ENCODE peak calls at places on chromosomes 3 and 15, in ten cellular contexts. Q, X, H, E, I, C, D, Y, O and A are unnamed samples.
A peak's percentile ranks its signal among the peaks of the same experiment; 100 is the strongest.

GRCh38 chr3:157443873-157444770 is 7.5 kb downstream of the PTX3 start:
- DNase-seq in I (no peak), Y (no peak), H (no peak), O (no peak), D (no peak), Q (no peak), E (no peak), X (no peak), C (no peak), A (no peak)

GRCh38 chr15:89855948-89856347 is 37.8 kb downstream of the AP3S2 start:
- DNase-seq in Q (no peak), H (no peak), X (no peak), D (no peak), C (no peak), Y (no peak), O (no peak), E (no peak), I (no peak), A (no peak)

GRCh38 chr15:83605049-83605448 is 48.9 kb upstream of the ADAMTSL3 start:
- DNase-seq in I (no peak), Q (no peak), H (no peak), O (no peak), Y (no peak), E (no peak), D (no peak), C (no peak), X (no peak), A (no peak)

GRCh38 chr15:58484794-58485600 is 53.2 kb downstream of the LIPC start:
- DNase-seq in H (peak; percentile 22), Q (no peak), C (no peak), Y (no peak), O (no peak), E (no peak), X (no peak), D (no peak), I (no peak), A (no peak)

GRCh38 chr3:170469151-170470062 is 50.7 kb downstream of the CLDN11 start:
- DNase-seq in X (no peak), C (no peak), O (no peak), D (peak; percentile 41), Q (no peak), I (peak; percentile 68), H (no peak), Y (no peak), E (no peak), A (peak; percentile 53)

GRCh38 chr15:77616072-77616471 is 16.6 kb downstream of the LINGO1 start:
- DNase-seq in H (no peak), E (no peak), D (no peak), O (no peak), Y (no peak), I (no peak), Q (no peak), C (no peak), X (no peak), A (no peak)

GRCh38 chr3:141845407-141846049 is 30.9 kb upstream of the ATP1B3 start:
- DNase-seq in Y (no peak), Q (no peak), X (no peak), I (no peak), H (peak; percentile 20), C (peak; percentile 32), E (no peak), O (no peak), D (no peak), A (no peak)

GRCh38 chr3:159787794-159788205 is 200.8 kb upstream of the IL12A start:
- DNase-seq in D (no peak), C (no peak), O (no peak), X (no peak), I (peak; percentile 81), Q (no peak), E (peak; percentile 91), Y (no peak), H (peak; percentile 66), A (no peak)

GRCh38 chr3:119235151-119235550 is 5.5 kb downstream of the B4GALT4 start:
- DNase-seq in E (peak; percentile 60), I (peak; percentile 79), C (no peak), X (no peak), D (no peak), Y (no peak), H (no peak), Q (no peak), O (no peak), A (no peak)

GRCh38 chr15:35080226-35080625 is 4.9 kb downstream of the NANOGP8 start:
- DNase-seq in Y (no peak), D (no peak), C (no peak), I (no peak), Q (no peak), H (no peak), O (no peak), E (no peak), X (no peak), A (no peak)

GRCh38 chr15:45689616-45690015 is 54.8 kb downstream of the SQOR start:
- DNase-seq in H (no peak), Q (no peak), Y (no peak), O (no peak), D (no peak), X (no peak), E (peak; percentile 66), I (peak; percentile 9), C (no peak), A (no peak)

GRCh38 chr15:71434774-71435173 is 319.5 kb downstream of the THSD4 start:
- DNase-seq in I (peak; percentile 26), Y (no peak), X (no peak), D (no peak), C (no peak), E (no peak), O (no peak), H (no peak), Q (no peak), A (no peak)

GRCh38 chr15:71437919-71438318 is 322.6 kb downstream of the THSD4 start:
- DNase-seq in X (no peak), H (no peak), O (no peak), D (no peak), C (no peak), Y (no peak), Q (no peak), E (no peak), I (peak; percentile 73), A (no peak)

GRCh38 chr15:71435552-71435951 is 320.3 kb downstream of the THSD4 start:
- DNase-seq in D (no peak), Q (no peak), X (no peak), O (no peak), H (no peak), C (no peak), Y (no peak), I (peak; percentile 0), E (no peak), A (no peak)

GRCh38 chr15:71436854-71437253 is 321.6 kb downstream of the THSD4 start:
- DNase-seq in D (no peak), Q (no peak), H (no peak), O (no peak), Y (no peak), I (no peak), C (no peak), X (no peak), E (no peak), A (no peak)

DNA sequence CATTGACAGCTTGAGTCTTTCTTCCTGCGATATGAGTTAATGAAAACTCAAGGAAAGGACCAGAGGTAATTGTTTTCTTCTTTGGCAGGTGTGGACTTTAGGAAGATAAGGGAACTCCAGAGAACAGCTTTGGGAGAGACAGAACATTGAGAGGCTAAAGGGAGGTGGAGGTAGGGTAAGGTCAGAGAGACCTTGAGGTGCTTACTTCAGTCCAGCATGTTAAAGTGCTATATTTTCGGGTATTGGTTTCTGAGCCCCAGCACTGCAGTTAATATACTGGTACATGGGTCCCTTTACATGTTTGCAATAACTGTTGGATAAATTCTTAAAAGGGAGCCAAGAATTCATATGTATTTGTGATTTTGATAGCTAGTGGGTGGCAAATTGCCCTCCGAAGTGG is 322.1 kb downstream of the THSD4 start:
- DNase-seq in X (no peak), Y (no peak), E (no peak), Q (no peak), D (no peak), I (peak; percentile 1), O (no peak), H (no peak), C (no peak), A (no peak)
- H3K4me1 ChIP-seq in X (peaks cover 13% of the 10 kb centered on the region), Y (no peaks in the 10 kb centered on the region), E (no peaks in the 10 kb centered on the region), Q (peaks cover 6% of the 10 kb centered on the region), D (no peaks in the 10 kb centered on the region), I (peaks cover 40% of the 10 kb centered on the region), O (no peaks in the 10 kb centered on the region), H (peaks cover 6% of the 10 kb centered on the region), C (no peaks in the 10 kb centered on the region), A (no peaks in the 10 kb centered on the region)

DNA sequence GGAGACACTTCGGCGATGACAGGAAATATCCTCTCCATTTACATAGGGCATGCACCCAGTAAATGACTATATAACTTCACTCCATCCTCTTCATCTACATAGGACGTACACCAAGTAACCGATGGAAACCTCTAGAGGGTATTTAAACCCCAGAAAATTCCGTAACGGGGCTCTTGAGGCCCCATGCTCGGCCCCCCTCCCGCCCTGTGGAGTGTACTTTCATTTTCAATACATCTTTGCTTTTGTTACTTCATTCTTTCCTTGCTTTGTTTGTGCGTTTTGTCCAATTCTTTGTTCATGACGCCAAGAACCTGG is 7.5 kb upstream of the FAM107A start:
- DNase-seq in X (no peak), D (no peak), Q (no peak), C (no peak), H (no peak), O (no peak), E (no peak), Y (no peak), I (no peak), A (no peak)
- H3K4me1 ChIP-seq in X (peaks cover 22% of the 10 kb centered on the region), D (no peaks in the 10 kb centered on the region), Q (no peaks in the 10 kb centered on the region), C (peaks cover 5% of the 10 kb centered on the region), H (peaks cover 13% of the 10 kb centered on the region), O (no peaks in the 10 kb centered on the region), E (peaks cover 4% of the 10 kb centered on the region), Y (peaks cover 29% of the 10 kb centered on the region), I (peaks cover 13% of the 10 kb centered on the region), A (no peaks in the 10 kb centered on the region)

DNA sequence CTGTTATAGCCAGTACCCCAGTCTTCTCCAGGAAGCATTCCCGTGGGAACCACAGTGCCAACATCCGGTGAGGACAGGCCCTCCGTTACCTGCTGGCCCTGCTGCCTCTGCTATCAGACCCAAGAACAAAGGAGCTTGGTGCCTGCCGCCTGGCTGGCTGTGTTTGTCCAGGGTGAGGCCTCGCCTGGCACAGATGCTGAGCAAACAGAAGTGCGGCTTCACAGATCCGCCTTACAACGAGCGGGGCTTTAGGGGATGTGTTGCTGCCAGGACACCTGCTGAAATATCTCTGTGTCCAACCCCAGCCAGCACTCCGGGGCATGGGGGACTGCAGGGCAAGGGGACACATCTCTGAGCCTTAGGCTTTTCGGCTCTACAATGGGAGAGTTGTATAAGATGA is 2.2 kb upstream of the EPHB3 start:
- DNase-seq in E (no peak), X (no peak), C (no peak), D (no peak), H (peak; percentile 84), I (peak; percentile 86), Q (no peak), Y (no peak), O (peak; percentile 60), A (no peak)
- H3K4me1 ChIP-seq in E (peaks cover 7% of the 10 kb centered on the region), X (peaks cover 13% of the 10 kb centered on the region), C (peaks cover 29% of the 10 kb centered on the region), D (no peaks in the 10 kb centered on the region), H (peaks cover 48% of the 10 kb centered on the region), I (peaks cover 44% of the 10 kb centered on the region), Q (peaks cover 12% of the 10 kb centered on the region), Y (peaks cover 24% of the 10 kb centered on the region), O (no peaks in the 10 kb centered on the region), A (peaks cover 2% of the 10 kb centered on the region)

DNA sequence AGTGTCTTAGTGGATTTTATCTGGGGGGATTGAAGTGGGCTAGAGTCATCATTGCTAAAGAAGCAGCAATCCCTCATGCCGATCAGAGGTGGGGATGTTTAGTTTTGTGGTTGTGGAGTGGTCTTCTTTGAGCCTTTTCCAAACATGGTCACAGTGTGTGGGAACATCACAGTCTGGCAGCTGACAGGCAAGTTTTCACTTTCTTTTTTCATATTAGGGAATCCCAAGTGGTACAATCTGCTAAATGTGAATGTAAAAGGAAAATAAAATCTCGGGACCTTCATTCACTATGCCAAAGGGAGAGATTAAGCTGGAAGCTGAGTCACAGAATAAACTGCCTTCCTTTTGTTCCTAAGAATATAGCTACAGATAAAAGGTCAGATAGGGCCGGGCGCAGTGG is 10.4 kb upstream of the CX3CR1 start:
- DNase-seq in I (no peak), Y (no peak), D (no peak), X (no peak), E (no peak), Q (no peak), O (no peak), H (no peak), C (no peak), A (no peak)
- H3K4me1 ChIP-seq in I (peaks cover 4% of the 10 kb centered on the region), Y (peaks cover 1% of the 10 kb centered on the region), D (no peaks in the 10 kb centered on the region), X (peaks cover 25% of the 10 kb centered on the region), E (peaks cover 5% of the 10 kb centered on the region), Q (peaks cover 15% of the 10 kb centered on the region), O (no peaks in the 10 kb centered on the region), H (peaks cover 13% of the 10 kb centered on the region), C (no peaks in the 10 kb centered on the region), A (no peaks in the 10 kb centered on the region)